ENCODE peak calls at places on chromosome 10, in six cellular contexts. One of them, this sample, is unnamed.

GRCh38 chr10:63766766-63767505 is 245.7 kb downstream of the REEP3 start:
- DNase-seq in T1000: no peak
- DNase-seq in SW 1271: no peak
- DNase-seq in stimulated activated CD4-positive, alpha-beta T cell treated with anti-CD3 and anti-CD28 coated beads, Interleukin-12 subunit alpha, Interleukin-12 subunit beta, amount 100 ng/mL, for 24 hours: no peak
- DNase-seq in GM19239: no peak
- DNase-seq in EL: peak; percentile 47
- DNase-seq in this sample: no peak

GRCh38 chr10:88042162-88043100 is 179.0 kb downstream of the PTEN start:
- DNase-seq in SW 1271: no peak
- DNase-seq in T1000: no peak
- DNase-seq in stimulated activated CD4-positive, alpha-beta T cell treated with anti-CD3 and anti-CD28 coated beads, Interleukin-12 subunit alpha, Interleukin-12 subunit beta, amount 100 ng/mL, for 24 hours: no peak
- DNase-seq in GM19239: no peak
- DNase-seq in EL: peak; percentile 65
- DNase-seq in this sample: no peak

GRCh38 chr10:29140991-29141390 is 147.9 kb upstream of the LYZL1 start:
- DNase-seq in stimulated activated CD4-positive, alpha-beta T cell treated with anti-CD3 and anti-CD28 coated beads, Interleukin-12 subunit alpha, Interleukin-12 subunit beta, amount 100 ng/mL, for 24 hours: no peak
- DNase-seq in EL: peak; percentile 96
- DNase-seq in T1000: peak; percentile 24
- DNase-seq in GM19239: no peak
- DNase-seq in SW 1271: peak; percentile 87
- DNase-seq in this sample: no peak

GRCh38 chr10:635088-635861 is 54.2 kb downstream of the DIP2C start:
- DNase-seq in EL: no peak
- DNase-seq in GM19239: no peak
- DNase-seq in SW 1271: no peak
- DNase-seq in T1000: no peak
- DNase-seq in stimulated activated CD4-positive, alpha-beta T cell treated with anti-CD3 and anti-CD28 coated beads, Interleukin-12 subunit alpha, Interleukin-12 subunit beta, amount 100 ng/mL, for 24 hours: no peak
- DNase-seq in this sample: no peak

GRCh38 chr10:131198401-131198800 is 113.1 kb downstream of the TCERG1L start:
- DNase-seq in GM19239: no peak
- DNase-seq in EL: no peak
- DNase-seq in SW 1271: no peak
- DNase-seq in stimulated activated CD4-positive, alpha-beta T cell treated with anti-CD3 and anti-CD28 coated beads, Interleukin-12 subunit alpha, Interleukin-12 subunit beta, amount 100 ng/mL, for 24 hours: no peak
- DNase-seq in T1000: no peak
- DNase-seq in this sample: no peak

GRCh38 chr10:74332398-74332797 is 181.4 kb downstream of the ADK start:
- DNase-seq in EL: peak; percentile 16
- DNase-seq in T1000: no peak
- DNase-seq in SW 1271: no peak
- DNase-seq in GM19239: no peak
- DNase-seq in stimulated activated CD4-positive, alpha-beta T cell treated with anti-CD3 and anti-CD28 coated beads, Interleukin-12 subunit alpha, Interleukin-12 subunit beta, amount 100 ng/mL, for 24 hours: no peak
- DNase-seq in this sample: no peak

GRCh38 chr10:86152911-86153310 is 213.7 kb downstream of the GRID1 start:
- DNase-seq in SW 1271: no peak
- DNase-seq in stimulated activated CD4-positive, alpha-beta T cell treated with anti-CD3 and anti-CD28 coated beads, Interleukin-12 subunit alpha, Interleukin-12 subunit beta, amount 100 ng/mL, for 24 hours: no peak
- DNase-seq in EL: no peak
- DNase-seq in T1000: no peak
- DNase-seq in GM19239: no peak
- DNase-seq in this sample: no peak

GRCh38 chr10:3772349-3773222 is 12.4 kb downstream of the KLF6 start:
- DNase-seq in SW 1271: no peak
- DNase-seq in EL: no peak
- DNase-seq in stimulated activated CD4-positive, alpha-beta T cell treated with anti-CD3 and anti-CD28 coated beads, Interleukin-12 subunit alpha, Interleukin-12 subunit beta, amount 100 ng/mL, for 24 hours: no peak
- DNase-seq in GM19239: no peak
- DNase-seq in T1000: no peak
- DNase-seq in this sample: no peak

GRCh38 chr10:99536400-99537254 is 3.9 kb downstream of the NKX2-3 start:
- DNase-seq in EL: peak; percentile 38
- DNase-seq in stimulated activated CD4-positive, alpha-beta T cell treated with anti-CD3 and anti-CD28 coated beads, Interleukin-12 subunit alpha, Interleukin-12 subunit beta, amount 100 ng/mL, for 24 hours: no peak
- DNase-seq in T1000: no peak
- DNase-seq in GM19239: no peak
- DNase-seq in SW 1271: no peak
- DNase-seq in this sample: peak; percentile 53

GRCh38 chr10:49115796-49116508 is 630 bp upstream of the VSTM4 start:
- DNase-seq in EL: no peak
- DNase-seq in GM19239: no peak
- DNase-seq in SW 1271: no peak
- DNase-seq in T1000: no peak
- DNase-seq in stimulated activated CD4-positive, alpha-beta T cell treated with anti-CD3 and anti-CD28 coated beads, Interleukin-12 subunit alpha, Interleukin-12 subunit beta, amount 100 ng/mL, for 24 hours: no peak
- DNase-seq in this sample: no peak

GRCh38 chr10:32446701-32447406 is 914 bp downstream of the CCDC7 start:
- DNase-seq in T1000: no peak
- DNase-seq in EL: peak; percentile 37
- DNase-seq in stimulated activated CD4-positive, alpha-beta T cell treated with anti-CD3 and anti-CD28 coated beads, Interleukin-12 subunit alpha, Interleukin-12 subunit beta, amount 100 ng/mL, for 24 hours: no peak
- DNase-seq in GM19239: peak; percentile 6
- DNase-seq in SW 1271: peak; percentile 28
- DNase-seq in this sample: no peak

GRCh38 chr10:74246495-74246894 is 95.5 kb downstream of the ADK start:
- DNase-seq in stimulated activated CD4-positive, alpha-beta T cell treated with anti-CD3 and anti-CD28 coated beads, Interleukin-12 subunit alpha, Interleukin-12 subunit beta, amount 100 ng/mL, for 24 hours: no peak
- DNase-seq in SW 1271: no peak
- DNase-seq in EL: no peak
- DNase-seq in T1000: no peak
- DNase-seq in GM19239: no peak
- DNase-seq in this sample: no peak

GRCh38 chr10:42950606-42951485 is 126.0 kb upstream of the RET start:
- DNase-seq in EL: no peak
- DNase-seq in SW 1271: no peak
- DNase-seq in stimulated activated CD4-positive, alpha-beta T cell treated with anti-CD3 and anti-CD28 coated beads, Interleukin-12 subunit alpha, Interleukin-12 subunit beta, amount 100 ng/mL, for 24 hours: no peak
- DNase-seq in T1000: no peak
- DNase-seq in GM19239: no peak
- DNase-seq in this sample: no peak

GRCh38 chr10:127374901-127375300 is 174.2 kb upstream of the NPS start:
- DNase-seq in SW 1271: no peak
- DNase-seq in T1000: no peak
- DNase-seq in GM19239: no peak
- DNase-seq in stimulated activated CD4-positive, alpha-beta T cell treated with anti-CD3 and anti-CD28 coated beads, Interleukin-12 subunit alpha, Interleukin-12 subunit beta, amount 100 ng/mL, for 24 hours: no peak
- DNase-seq in EL: no peak
- DNase-seq in this sample: no peak

GRCh38 chr10:122461367-122461728 is at the start of gene HTRA1:
- DNase-seq in SW 1271: peak; percentile 46
- DNase-seq in EL: peak; percentile 58
- DNase-seq in GM19239: no peak
- DNase-seq in T1000: peak; percentile 33
- DNase-seq in stimulated activated CD4-positive, alpha-beta T cell treated with anti-CD3 and anti-CD28 coated beads, Interleukin-12 subunit alpha, Interleukin-12 subunit beta, amount 100 ng/mL, for 24 hours: no peak
- DNase-seq in this sample: no peak

This sample was measured in GM13977.